ENCODE peak calls at places on chromosomes 4 and X, in eight cellular contexts. One of them, this sample, is unnamed.

GRCh38 chrX:23061116-23061515 is 61.4 kb downstream of the DDX53 start:
- DNase-seq in GM12878: no peak
- DNase-seq in AG09309: no peak
- DNase-seq in A549: no peak
- DNase-seq in lower lobe of right lung: no peak
- DNase-seq in fibroblast of pulmonary artery: no peak
- DNase-seq in lower leg skin: no peak
- DNase-seq in Caco-2: no peak
- DNase-seq in this sample: no peak

GRCh38 chrX:14356401-14356800 is 172.9 kb upstream of the GLRA2 start:
- DNase-seq in AG09309: peak; percentile 59
- DNase-seq in fibroblast of pulmonary artery: peak; percentile 17
- DNase-seq in A549: no peak
- DNase-seq in GM12878: no peak
- DNase-seq in lower lobe of right lung: no peak
- DNase-seq in lower leg skin: no peak
- DNase-seq in Caco-2: no peak
- DNase-seq in this sample: no peak

GRCh38 chr4:67083496-67083895 is 461.8 kb downstream of the CENPC start:
- DNase-seq in Caco-2: no peak
- DNase-seq in lower leg skin: no peak
- DNase-seq in AG09309: no peak
- DNase-seq in GM12878: no peak
- DNase-seq in A549: no peak
- DNase-seq in lower lobe of right lung: no peak
- DNase-seq in fibroblast of pulmonary artery: no peak
- DNase-seq in this sample: no peak

GRCh38 chr4:39637572-39638357 is 900 bp downstream of the SMIM14 start:
- DNase-seq in GM12878: no peak
- DNase-seq in fibroblast of pulmonary artery: peak; percentile 69
- DNase-seq in lower leg skin: peak; percentile 91
- DNase-seq in AG09309: no peak
- DNase-seq in lower lobe of right lung: peak; percentile 73
- DNase-seq in Caco-2: peak; percentile 56
- DNase-seq in A549: no peak
- DNase-seq in this sample: peak; percentile 40

GRCh38 chr4:17066972-17067371 is 168.5 kb upstream of the LDB2 start:
- DNase-seq in lower leg skin: no peak
- DNase-seq in Caco-2: no peak
- DNase-seq in fibroblast of pulmonary artery: peak; percentile 82
- DNase-seq in A549: peak; percentile 3
- DNase-seq in AG09309: peak; percentile 70
- DNase-seq in lower lobe of right lung: no peak
- DNase-seq in GM12878: no peak
- DNase-seq in this sample: peak; percentile 43

GRCh38 chr4:77072195-77072753 is 3.5 kb downstream of the CCNI start:
- DNase-seq in AG09309: no peak
- DNase-seq in lower lobe of right lung: no peak
- DNase-seq in A549: no peak
- DNase-seq in GM12878: no peak
- DNase-seq in fibroblast of pulmonary artery: no peak
- DNase-seq in lower leg skin: no peak
- DNase-seq in Caco-2: peak; percentile 59
- DNase-seq in this sample: no peak

GRCh38 chrX:154123241-154124219 is 20.5 kb upstream of the OPN1LW start:
- DNase-seq in lower leg skin: peak; percentile 83
- DNase-seq in lower lobe of right lung: peak; percentile 76
- DNase-seq in AG09309: no peak
- DNase-seq in A549: no peak
- DNase-seq in GM12878: no peak
- DNase-seq in Caco-2: peak; percentile 34
- DNase-seq in fibroblast of pulmonary artery: peak; percentile 3
- DNase-seq in this sample: no peak

GRCh38 chrX:148658115-148658725 is 157.8 kb downstream of the AFF2 start:
- DNase-seq in lower leg skin: no peak
- DNase-seq in GM12878: no peak
- DNase-seq in fibroblast of pulmonary artery: no peak
- DNase-seq in AG09309: no peak
- DNase-seq in lower lobe of right lung: no peak
- DNase-seq in A549: no peak
- DNase-seq in Caco-2: no peak
- DNase-seq in this sample: no peak

GRCh38 chr4:96189761-96190160 is 349.9 kb downstream of the PDHA2 start:
- DNase-seq in lower lobe of right lung: no peak
- DNase-seq in Caco-2: no peak
- DNase-seq in GM12878: no peak
- DNase-seq in lower leg skin: no peak
- DNase-seq in A549: no peak
- DNase-seq in fibroblast of pulmonary artery: no peak
- DNase-seq in AG09309: no peak
- DNase-seq in this sample: no peak

GRCh38 chr4:76306882-76307669 is 543 bp downstream of the STBD1 start:
- DNase-seq in fibroblast of pulmonary artery: peak; percentile 50
- DNase-seq in AG09309: peak; percentile 8
- DNase-seq in Caco-2: peak; percentile 76
- DNase-seq in A549: peak; percentile 48
- DNase-seq in lower leg skin: peak; percentile 91
- DNase-seq in GM12878: no peak
- DNase-seq in lower lobe of right lung: peak; percentile 78
- DNase-seq in this sample: no peak

GRCh38 chr4:186726440-186727148 is 2.9 kb upstream of the FAT1 start:
- DNase-seq in Caco-2: peak; percentile 88
- DNase-seq in A549: peak; percentile 53
- DNase-seq in GM12878: no peak
- DNase-seq in AG09309: no peak
- DNase-seq in lower lobe of right lung: peak; percentile 65
- DNase-seq in fibroblast of pulmonary artery: peak; percentile 79
- DNase-seq in lower leg skin: peak; percentile 93
- DNase-seq in this sample: no peak

GRCh38 chr4:5191831-5192230 is 140.6 kb downstream of the STK32B start:
- DNase-seq in lower leg skin: no peak
- DNase-seq in lower lobe of right lung: no peak
- DNase-seq in A549: no peak
- DNase-seq in AG09309: no peak
- DNase-seq in Caco-2: no peak
- DNase-seq in GM12878: no peak
- DNase-seq in fibroblast of pulmonary artery: no peak
- DNase-seq in this sample: no peak

GRCh38 chrX:16552546-16552945 is 97.4 kb upstream of the S100G start:
- DNase-seq in fibroblast of pulmonary artery: peak; percentile 37
- DNase-seq in GM12878: no peak
- DNase-seq in Caco-2: no peak
- DNase-seq in AG09309: no peak
- DNase-seq in lower leg skin: no peak
- DNase-seq in A549: no peak
- DNase-seq in lower lobe of right lung: no peak
- DNase-seq in this sample: no peak

GRCh38 chrX:150332023-150332422 is 31.1 kb upstream of the MAMLD1 start:
- DNase-seq in fibroblast of pulmonary artery: no peak
- DNase-seq in GM12878: no peak
- DNase-seq in AG09309: no peak
- DNase-seq in Caco-2: no peak
- DNase-seq in lower leg skin: no peak
- DNase-seq in A549: no peak
- DNase-seq in lower lobe of right lung: no peak
- DNase-seq in this sample: no peak

GRCh38 chr4:76748649-76749048 is 149.3 kb downstream of the SOWAHB start:
- DNase-seq in AG09309: no peak
- DNase-seq in lower lobe of right lung: no peak
- DNase-seq in fibroblast of pulmonary artery: peak; percentile 51
- DNase-seq in GM12878: no peak
- DNase-seq in lower leg skin: no peak
- DNase-seq in Caco-2: peak; percentile 37
- DNase-seq in A549: peak; percentile 13
- DNase-seq in this sample: no peak

GRCh38 chr4:74635074-74635473 is 159.2 kb downstream of the BTC start:
- DNase-seq in lower leg skin: no peak
- DNase-seq in fibroblast of pulmonary artery: no peak
- DNase-seq in Caco-2: no peak
- DNase-seq in A549: no peak
- DNase-seq in AG09309: no peak
- DNase-seq in lower lobe of right lung: no peak
- DNase-seq in GM12878: no peak
- DNase-seq in this sample: no peak

GRCh38 chr4:5238106-5238505 is 186.8 kb downstream of the STK32B start:
- DNase-seq in Caco-2: no peak
- DNase-seq in GM12878: no peak
- DNase-seq in fibroblast of pulmonary artery: no peak
- DNase-seq in AG09309: peak; percentile 8
- DNase-seq in lower lobe of right lung: no peak
- DNase-seq in lower leg skin: no peak
- DNase-seq in A549: no peak
- DNase-seq in this sample: no peak

GRCh38 chrX:42748067-42748850 is 29.7 kb downstream of the PPP1R2C start:
- DNase-seq in GM12878: no peak
- DNase-seq in lower lobe of right lung: no peak
- DNase-seq in fibroblast of pulmonary artery: peak; percentile 65
- DNase-seq in AG09309: no peak
- DNase-seq in lower leg skin: no peak
- DNase-seq in A549: no peak
- DNase-seq in Caco-2: no peak
- DNase-seq in this sample: no peak

GRCh38 chr4:126202226-126202625 is 887.5 kb downstream of the FAT4 start:
- DNase-seq in AG09309: no peak
- DNase-seq in lower leg skin: no peak
- DNase-seq in A549: no peak
- DNase-seq in lower lobe of right lung: no peak
- DNase-seq in GM12878: no peak
- DNase-seq in fibroblast of pulmonary artery: no peak
- DNase-seq in Caco-2: no peak
- DNase-seq in this sample: no peak

GRCh38 chr4:14143892-14144291 is 516.4 kb upstream of the BOD1L1 start:
- DNase-seq in Caco-2: no peak
- DNase-seq in lower leg skin: no peak
- DNase-seq in fibroblast of pulmonary artery: peak; percentile 9
- DNase-seq in GM12878: no peak
- DNase-seq in lower lobe of right lung: no peak
- DNase-seq in A549: peak; percentile 2
- DNase-seq in AG09309: no peak
- DNase-seq in this sample: no peak
- TF ChIP-seq CTCF in Caco-2: no peak
- TF ChIP-seq CTCF in lower leg skin: no peak
- TF ChIP-seq CTCF in fibroblast of pulmonary artery: peak; percentile 18
- TF ChIP-seq CTCF in GM12878: no peak
- TF ChIP-seq CTCF in lower lobe of right lung: no peak
- TF ChIP-seq CTCF in A549: no peak
- TF ChIP-seq CTCF in AG09309: no peak
- TF ChIP-seq CTCF in this sample: peak; percentile 22

GRCh38 chr4:118770741-118771187 is 65.2 kb downstream of the SEC24D start:
- DNase-seq in Caco-2: no peak
- DNase-seq in lower lobe of right lung: no peak
- DNase-seq in fibroblast of pulmonary artery: no peak
- DNase-seq in GM12878: no peak
- DNase-seq in AG09309: no peak
- DNase-seq in lower leg skin: no peak
- DNase-seq in A549: no peak
- DNase-seq in this sample: no peak

GRCh38 chr4:118774321-118774720 is 61.6 kb downstream of the SEC24D start:
- DNase-seq in GM12878: no peak
- DNase-seq in A549: no peak
- DNase-seq in lower lobe of right lung: no peak
- DNase-seq in Caco-2: no peak
- DNase-seq in AG09309: no peak
- DNase-seq in fibroblast of pulmonary artery: no peak
- DNase-seq in lower leg skin: no peak
- DNase-seq in this sample: no peak

GRCh38 chr4:118773082-118773792 is 62.7 kb downstream of the SEC24D start:
- DNase-seq in lower leg skin: no peak
- DNase-seq in lower lobe of right lung: no peak
- DNase-seq in Caco-2: no peak
- DNase-seq in AG09309: no peak
- DNase-seq in fibroblast of pulmonary artery: no peak
- DNase-seq in GM12878: no peak
- DNase-seq in A549: no peak
- DNase-seq in this sample: no peak

GRCh38 chr4:118774989-118775388 is 60.9 kb downstream of the SEC24D start:
- DNase-seq in lower leg skin: no peak
- DNase-seq in A549: no peak
- DNase-seq in AG09309: no peak
- DNase-seq in lower lobe of right lung: no peak
- DNase-seq in Caco-2: no peak
- DNase-seq in fibroblast of pulmonary artery: no peak
- DNase-seq in GM12878: no peak
- DNase-seq in this sample: no peak

GRCh38 chr4:118772149-118773081 is 63.5 kb downstream of the SEC24D start:
- DNase-seq in lower lobe of right lung: no peak
- DNase-seq in GM12878: no peak
- DNase-seq in Caco-2: peak; percentile 20
- DNase-seq in lower leg skin: no peak
- DNase-seq in A549: peak; percentile 15
- DNase-seq in fibroblast of pulmonary artery: peak; percentile 82
- DNase-seq in AG09309: no peak
- DNase-seq in this sample: no peak
- H3K4me3 ChIP-seq in lower lobe of right lung: no peak overlapping the region
- H3K4me3 ChIP-seq in GM12878: no peak overlapping the region
- H3K4me3 ChIP-seq in Caco-2: no peak overlapping the region
- H3K4me3 ChIP-seq in lower leg skin: no peak overlapping the region
- H3K4me3 ChIP-seq in A549: no peak overlapping the region
- H3K4me3 ChIP-seq in fibroblast of pulmonary artery: no peak overlapping the region
- H3K4me3 ChIP-seq in AG09309: no peak overlapping the region
- H3K4me3 ChIP-seq in this sample: no peak overlapping the region

DNA sequence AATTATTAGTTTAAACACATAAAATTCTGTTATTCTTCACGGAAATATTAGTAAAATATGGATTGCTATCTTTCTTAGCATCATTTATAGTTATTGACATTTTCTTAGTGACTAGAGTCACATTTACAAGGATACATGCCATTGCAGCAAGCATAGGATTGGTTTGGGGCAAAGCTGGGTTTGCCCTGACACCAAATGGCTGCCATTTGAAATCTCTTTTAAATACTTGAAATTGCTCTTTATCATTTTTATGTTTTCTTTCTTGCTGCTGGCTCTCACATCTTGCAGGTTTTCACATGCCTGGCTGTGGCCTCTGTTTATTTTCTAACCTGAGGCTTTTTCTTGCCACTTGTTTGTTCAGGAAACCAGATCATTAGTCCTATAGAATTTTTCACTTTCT is 39.9 kb downstream of the EGF start:
- DNase-seq in lower lobe of right lung: no peak
- DNase-seq in GM12878: no peak
- DNase-seq in lower leg skin: no peak
- DNase-seq in fibroblast of pulmonary artery: no peak
- DNase-seq in AG09309: no peak
- DNase-seq in A549: no peak
- DNase-seq in Caco-2: no peak
- DNase-seq in this sample: no peak
- TF ChIP-seq CTCF in lower lobe of right lung: no peak
- TF ChIP-seq CTCF in GM12878: no peak
- TF ChIP-seq CTCF in lower leg skin: no peak
- TF ChIP-seq CTCF in fibroblast of pulmonary artery: no peak
- TF ChIP-seq CTCF in AG09309: no peak
- TF ChIP-seq CTCF in A549: no peak
- TF ChIP-seq CTCF in Caco-2: no peak
- TF ChIP-seq CTCF in this sample: no peak

DNA sequence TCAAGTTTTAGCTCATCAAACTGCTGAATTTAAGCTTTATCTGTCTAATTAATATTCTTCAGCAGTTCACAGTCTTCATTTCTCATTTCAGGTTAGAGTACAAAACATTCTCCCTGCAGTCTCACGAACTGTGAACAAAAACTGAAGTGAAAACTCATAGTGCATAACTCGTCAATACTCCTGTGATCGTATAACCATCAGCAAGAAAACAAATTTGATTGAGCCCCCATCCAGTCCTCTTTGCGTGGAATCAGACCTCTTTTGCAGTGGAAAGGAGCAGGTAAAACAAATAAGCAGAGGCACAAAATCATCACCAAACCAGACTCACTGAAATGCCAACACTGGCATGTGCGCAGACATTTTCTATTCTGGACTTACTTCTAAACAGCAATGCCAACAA is 12.7 kb downstream of the ADAM29 start:
- DNase-seq in lower lobe of right lung: no peak
- DNase-seq in fibroblast of pulmonary artery: no peak
- DNase-seq in A549: no peak
- DNase-seq in AG09309: no peak
- DNase-seq in lower leg skin: no peak
- DNase-seq in GM12878: no peak
- DNase-seq in Caco-2: no peak
- DNase-seq in this sample: no peak
- H3K4me3 ChIP-seq in lower lobe of right lung: no peak overlapping the region
- H3K4me3 ChIP-seq in fibroblast of pulmonary artery: no peak overlapping the region
- H3K4me3 ChIP-seq in A549: no peak overlapping the region
- H3K4me3 ChIP-seq in AG09309: no peak overlapping the region
- H3K4me3 ChIP-seq in lower leg skin: no peak overlapping the region
- H3K4me3 ChIP-seq in GM12878: no peak overlapping the region
- H3K4me3 ChIP-seq in Caco-2: no peak overlapping the region
- H3K4me3 ChIP-seq in this sample: no peak overlapping the region